ENCODE peak calls at places on chromosomes 4 and X, in nine cellular contexts. One of them, this sample, is unnamed.

GRCh38 chrX:19761554-19762295 is 125.7 kb downstream of the SH3KBP1 start:
- DNase-seq in HT1080: no peak
- DNase-seq in spleen: no peak
- DNase-seq in activated CD4-positive, alpha-beta memory T cell treated with anti-CD3 and anti-CD28 coated beads for 36 hours: no peak
- DNase-seq in body of pancreas: no peak
- DNase-seq in iPS-NIHi11: no peak
- DNase-seq in dorsolateral prefrontal cortex: no peak
- DNase-seq in MCF 10A: no peak
- DNase-seq in T-helper 9 cell: no peak
- DNase-seq in this sample: no peak

GRCh38 chr4:111992604-111993151 is 152.6 kb upstream of the FAM241A start:
- DNase-seq in HT1080: no peak
- DNase-seq in spleen: no peak
- DNase-seq in activated CD4-positive, alpha-beta memory T cell treated with anti-CD3 and anti-CD28 coated beads for 36 hours: no peak
- DNase-seq in body of pancreas: no peak
- DNase-seq in iPS-NIHi11: no peak
- DNase-seq in dorsolateral prefrontal cortex: no peak
- DNase-seq in MCF 10A: no peak
- DNase-seq in T-helper 9 cell: no peak
- DNase-seq in this sample: no peak

GRCh38 chr4:156476359-156476758 is 495.2 kb downstream of the PDGFC start:
- DNase-seq in HT1080: peak; percentile 98
- DNase-seq in spleen: no peak
- DNase-seq in activated CD4-positive, alpha-beta memory T cell treated with anti-CD3 and anti-CD28 coated beads for 36 hours: no peak
- DNase-seq in body of pancreas: no peak
- DNase-seq in iPS-NIHi11: no peak
- DNase-seq in dorsolateral prefrontal cortex: no peak
- DNase-seq in MCF 10A: peak; percentile 82
- DNase-seq in T-helper 9 cell: no peak
- DNase-seq in this sample: no peak

GRCh38 chr4:158523990-158524545 is 2.4 kb downstream of the RXFP1 start:
- DNase-seq in HT1080: no peak
- DNase-seq in spleen: no peak
- DNase-seq in activated CD4-positive, alpha-beta memory T cell treated with anti-CD3 and anti-CD28 coated beads for 36 hours: no peak
- DNase-seq in body of pancreas: no peak
- DNase-seq in iPS-NIHi11: no peak
- DNase-seq in dorsolateral prefrontal cortex: no peak
- DNase-seq in MCF 10A: peak; percentile 31
- DNase-seq in T-helper 9 cell: no peak
- DNase-seq in this sample: no peak

GRCh38 chr4:15469402-15470148 is at the start of gene CC2D2A:
- DNase-seq in HT1080: peak; percentile 74
- DNase-seq in spleen: no peak
- DNase-seq in activated CD4-positive, alpha-beta memory T cell treated with anti-CD3 and anti-CD28 coated beads for 36 hours: no peak
- DNase-seq in body of pancreas: peak; percentile 17
- DNase-seq in iPS-NIHi11: peak; percentile 61
- DNase-seq in dorsolateral prefrontal cortex: peak; percentile 50
- DNase-seq in MCF 10A: no peak
- DNase-seq in T-helper 9 cell: no peak
- DNase-seq in this sample: no peak

GRCh38 chrX:119343856-119344255 is 55.3 kb upstream of the SLC25A43 start:
- DNase-seq in HT1080: peak; percentile 27
- DNase-seq in spleen: no peak
- DNase-seq in activated CD4-positive, alpha-beta memory T cell treated with anti-CD3 and anti-CD28 coated beads for 36 hours: peak; percentile 8
- DNase-seq in body of pancreas: no peak
- DNase-seq in iPS-NIHi11: no peak
- DNase-seq in dorsolateral prefrontal cortex: no peak
- DNase-seq in MCF 10A: no peak
- DNase-seq in T-helper 9 cell: no peak
- DNase-seq in this sample: no peak

GRCh38 chr4:38565271-38566199 is 98.5 kb upstream of the KLF3 start:
- DNase-seq in HT1080: no peak
- DNase-seq in spleen: no peak
- DNase-seq in activated CD4-positive, alpha-beta memory T cell treated with anti-CD3 and anti-CD28 coated beads for 36 hours: no peak
- DNase-seq in body of pancreas: peak; percentile 8
- DNase-seq in iPS-NIHi11: no peak
- DNase-seq in dorsolateral prefrontal cortex: no peak
- DNase-seq in MCF 10A: peak; percentile 92
- DNase-seq in T-helper 9 cell: no peak
- DNase-seq in this sample: no peak

GRCh38 chrX:56232221-56233082 is at the start of gene KLF8:
- DNase-seq in HT1080: no peak
- DNase-seq in spleen: no peak
- DNase-seq in activated CD4-positive, alpha-beta memory T cell treated with anti-CD3 and anti-CD28 coated beads for 36 hours: peak; percentile 61
- DNase-seq in body of pancreas: peak; percentile 51
- DNase-seq in iPS-NIHi11: peak; percentile 59
- DNase-seq in dorsolateral prefrontal cortex: peak; percentile 58
- DNase-seq in MCF 10A: peak; percentile 83
- DNase-seq in T-helper 9 cell: peak; percentile 9
- DNase-seq in this sample: peak; percentile 80

GRCh38 chr4:108502366-108502765 is 118.0 kb upstream of the RPL34 start:
- DNase-seq in HT1080: peak; percentile 27
- DNase-seq in spleen: no peak
- DNase-seq in activated CD4-positive, alpha-beta memory T cell treated with anti-CD3 and anti-CD28 coated beads for 36 hours: no peak
- DNase-seq in body of pancreas: no peak
- DNase-seq in iPS-NIHi11: no peak
- DNase-seq in dorsolateral prefrontal cortex: no peak
- DNase-seq in MCF 10A: peak; percentile 93
- DNase-seq in T-helper 9 cell: no peak
- DNase-seq in this sample: no peak

GRCh38 chr4:73729534-73730165 is 10.7 kb upstream of the CXCL8 start:
- DNase-seq in HT1080: peak; percentile 73
- DNase-seq in spleen: no peak
- DNase-seq in activated CD4-positive, alpha-beta memory T cell treated with anti-CD3 and anti-CD28 coated beads for 36 hours: no peak
- DNase-seq in body of pancreas: peak; percentile 79
- DNase-seq in iPS-NIHi11: peak; percentile 70
- DNase-seq in dorsolateral prefrontal cortex: no peak
- DNase-seq in MCF 10A: peak; percentile 81
- DNase-seq in T-helper 9 cell: no peak
- DNase-seq in this sample: peak; percentile 63

GRCh38 chrX:101257448-101258259 is 33.5 kb downstream of the TAF7L start:
- DNase-seq in HT1080: peak; percentile 46
- DNase-seq in spleen: no peak
- DNase-seq in activated CD4-positive, alpha-beta memory T cell treated with anti-CD3 and anti-CD28 coated beads for 36 hours: no peak
- DNase-seq in body of pancreas: no peak
- DNase-seq in iPS-NIHi11: no peak
- DNase-seq in dorsolateral prefrontal cortex: no peak
- DNase-seq in MCF 10A: no peak
- DNase-seq in T-helper 9 cell: no peak
- DNase-seq in this sample: no peak

GRCh38 chrX:67159437-67159836 is 384.4 kb upstream of the AR start:
- DNase-seq in HT1080: no peak
- DNase-seq in spleen: no peak
- DNase-seq in activated CD4-positive, alpha-beta memory T cell treated with anti-CD3 and anti-CD28 coated beads for 36 hours: no peak
- DNase-seq in body of pancreas: no peak
- DNase-seq in iPS-NIHi11: no peak
- DNase-seq in dorsolateral prefrontal cortex: no peak
- DNase-seq in MCF 10A: no peak
- DNase-seq in T-helper 9 cell: no peak
- DNase-seq in this sample: no peak

GRCh38 chr4:101229116-101229515 is 118.2 kb downstream of the PPP3CA start:
- DNase-seq in HT1080: no peak
- DNase-seq in spleen: no peak
- DNase-seq in activated CD4-positive, alpha-beta memory T cell treated with anti-CD3 and anti-CD28 coated beads for 36 hours: no peak
- DNase-seq in body of pancreas: no peak
- DNase-seq in iPS-NIHi11: no peak
- DNase-seq in dorsolateral prefrontal cortex: no peak
- DNase-seq in MCF 10A: no peak
- DNase-seq in T-helper 9 cell: no peak
- DNase-seq in this sample: no peak

GRCh38 chrX:13078739-13079444 is 34.5 kb upstream of the FAM9C start:
- DNase-seq in HT1080: peak; percentile 60
- DNase-seq in spleen: no peak
- DNase-seq in activated CD4-positive, alpha-beta memory T cell treated with anti-CD3 and anti-CD28 coated beads for 36 hours: peak; percentile 20
- DNase-seq in body of pancreas: peak; percentile 65
- DNase-seq in iPS-NIHi11: no peak
- DNase-seq in dorsolateral prefrontal cortex: no peak
- DNase-seq in MCF 10A: no peak
- DNase-seq in T-helper 9 cell: no peak
- DNase-seq in this sample: peak; percentile 56

GRCh38 chr4:89268572-89269180 is 38.9 kb downstream of the GPRIN3 start:
- DNase-seq in HT1080: no peak
- DNase-seq in spleen: no peak
- DNase-seq in activated CD4-positive, alpha-beta memory T cell treated with anti-CD3 and anti-CD28 coated beads for 36 hours: no peak
- DNase-seq in body of pancreas: no peak
- DNase-seq in iPS-NIHi11: no peak
- DNase-seq in dorsolateral prefrontal cortex: no peak
- DNase-seq in MCF 10A: no peak
- DNase-seq in T-helper 9 cell: no peak
- DNase-seq in this sample: no peak

GRCh38 chrX:154717824-154718223 is 33.1 kb downstream of the GAB3 start:
- DNase-seq in HT1080: peak; percentile 73
- DNase-seq in spleen: no peak
- DNase-seq in activated CD4-positive, alpha-beta memory T cell treated with anti-CD3 and anti-CD28 coated beads for 36 hours: peak; percentile 17
- DNase-seq in body of pancreas: peak; percentile 26
- DNase-seq in iPS-NIHi11: no peak
- DNase-seq in dorsolateral prefrontal cortex: no peak
- DNase-seq in MCF 10A: no peak
- DNase-seq in T-helper 9 cell: no peak
- DNase-seq in this sample: no peak

GRCh38 chr4:1360423-1361283 is 13.6 kb downstream of the UVSSA start:
- DNase-seq in HT1080: peak; percentile 43
- DNase-seq in spleen: no peak
- DNase-seq in activated CD4-positive, alpha-beta memory T cell treated with anti-CD3 and anti-CD28 coated beads for 36 hours: no peak
- DNase-seq in body of pancreas: peak; percentile 28
- DNase-seq in iPS-NIHi11: no peak
- DNase-seq in dorsolateral prefrontal cortex: no peak
- DNase-seq in MCF 10A: no peak
- DNase-seq in T-helper 9 cell: no peak
- DNase-seq in this sample: no peak

GRCh38 chr4:71266090-71266794 is 72.6 kb upstream of the SLC4A4 start:
- DNase-seq in HT1080: no peak
- DNase-seq in spleen: no peak
- DNase-seq in activated CD4-positive, alpha-beta memory T cell treated with anti-CD3 and anti-CD28 coated beads for 36 hours: no peak
- DNase-seq in body of pancreas: no peak
- DNase-seq in iPS-NIHi11: no peak
- DNase-seq in dorsolateral prefrontal cortex: no peak
- DNase-seq in MCF 10A: no peak
- DNase-seq in T-helper 9 cell: no peak
- DNase-seq in this sample: no peak

GRCh38 chr4:158428242-158428641 is 93.4 kb upstream of the RXFP1 start:
- DNase-seq in HT1080: peak; percentile 10
- DNase-seq in spleen: no peak
- DNase-seq in activated CD4-positive, alpha-beta memory T cell treated with anti-CD3 and anti-CD28 coated beads for 36 hours: no peak
- DNase-seq in body of pancreas: no peak
- DNase-seq in iPS-NIHi11: no peak
- DNase-seq in dorsolateral prefrontal cortex: no peak
- DNase-seq in MCF 10A: peak; percentile 28
- DNase-seq in T-helper 9 cell: no peak
- DNase-seq in this sample: no peak

GRCh38 chr4:122747883-122748282 is 15.4 kb downstream of the BBS12 start:
- DNase-seq in HT1080: peak; percentile 71
- DNase-seq in spleen: no peak
- DNase-seq in activated CD4-positive, alpha-beta memory T cell treated with anti-CD3 and anti-CD28 coated beads for 36 hours: no peak
- DNase-seq in body of pancreas: no peak
- DNase-seq in iPS-NIHi11: no peak
- DNase-seq in dorsolateral prefrontal cortex: no peak
- DNase-seq in MCF 10A: peak; percentile 66
- DNase-seq in T-helper 9 cell: no peak
- DNase-seq in this sample: no peak

This sample was measured in upper lobe of right lung.